ENCODE peak calls at places on chromosomes 7 and 10, in nine cellular contexts. H is GM23338, C is AG10803, L is foreskin fibroblast, V is brain microvascular endothelial cell, J is Caco-2, U is BJ, M is HL-60, S is heart left ventricle. T is an unnamed sample.

GRCh38 chr10:93893646-93894515 is at the start of gene SLC35G1:
- DNase-seq in H (peak), C (peak), L (peak), V (peak), J (peak), U (no peak), M (peak), S (peak), T (peak)

GRCh38 chr10:440127-440526 is 249.3 kb downstream of the DIP2C start:
- DNase-seq in H (no peak), C (no peak), L (no peak), V (no peak), J (no peak), U (no peak), M (no peak), S (no peak), T (no peak)

GRCh38 chr10:61752111-61753011 is 89.6 kb downstream of the CABCOCO1 start:
- DNase-seq in H (no peak), C (peak), L (peak), V (peak), J (no peak), U (no peak), M (no peak), S (no peak), T (peak)

GRCh38 chr10:88213206-88213605 is 349.8 kb downstream of the PTEN start:
- DNase-seq in H (no peak), C (no peak), L (no peak), V (no peak), J (no peak), U (no peak), M (no peak), S (no peak), T (no peak)

GRCh38 chr7:80618105-80618504 is 20.3 kb upstream of the CD36 start:
- DNase-seq in H (no peak), C (no peak), L (no peak), V (no peak), J (no peak), U (no peak), M (peak), S (no peak), T (no peak)

GRCh38 chr7:2029211-2029905 is 203.4 kb downstream of the MAD1L1 start:
- DNase-seq in H (no peak), C (no peak), L (no peak), V (no peak), J (no peak), U (no peak), M (no peak), S (no peak), T (no peak)

GRCh38 chr10:97534746-97535367 is 36.1 kb downstream of the UBTD1 start:
- DNase-seq in H (peak), C (no peak), L (peak), V (no peak), J (peak), U (no peak), M (peak), S (no peak), T (peak)

GRCh38 chr7:154096-154835 is 38.1 kb upstream of the FAM20C start:
- DNase-seq in H (no peak), C (no peak), L (no peak), V (no peak), J (no peak), U (no peak), M (no peak), S (no peak), T (no peak)

GRCh38 chr10:23351914-23352313 is 7.3 kb upstream of the C10orf67 start:
- DNase-seq in H (no peak), C (peak), L (peak), V (peak), J (no peak), U (peak), M (no peak), S (no peak), T (no peak)

GRCh38 chr10:6755891-6756460 is 175.9 kb upstream of the PRKCQ start:
- DNase-seq in H (no peak), C (peak), L (peak), V (no peak), J (no peak), U (peak), M (no peak), S (no peak), T (no peak)

GRCh38 chr10:53606951-53607350 is 834.4 kb upstream of the MBL2 start:
- DNase-seq in H (no peak), C (no peak), L (no peak), V (no peak), J (no peak), U (no peak), M (no peak), S (no peak), T (no peak)

GRCh38 chr7:108497082-108497725 is 28.7 kb downstream of the PNPLA8 start:
- DNase-seq in H (peak), C (peak), L (peak), V (peak), J (peak), U (no peak), M (peak), S (peak), T (peak)

GRCh38 chr10:118472961-118473675 is 122.3 kb downstream of the PRLHR start:
- DNase-seq in H (no peak), C (no peak), L (peak), V (no peak), J (no peak), U (no peak), M (peak), S (no peak), T (no peak)

GRCh38 chr10:38038107-38038931 is 27.8 kb downstream of the ZNF33A start:
- DNase-seq in H (no peak), C (no peak), L (no peak), V (no peak), J (no peak), U (no peak), M (no peak), S (no peak), T (peak)

GRCh38 chr10:88968316-88968882 is 15.8 kb upstream of the ACTA2 start:
- DNase-seq in H (no peak), C (peak), L (peak), V (no peak), J (no peak), U (no peak), M (no peak), S (no peak), T (no peak)

GRCh38 chr7:94405506-94405905 is 10.8 kb downstream of the COL1A2 start:
- DNase-seq in H (no peak), C (peak), L (peak), V (no peak), J (no peak), U (no peak), M (no peak), S (no peak), T (no peak)

GRCh38 chr7:134327896-134328295 is 11.2 kb upstream of the SLC35B4 start:
- DNase-seq in H (peak), C (peak), L (peak), V (peak), J (peak), U (no peak), M (peak), S (peak), T (peak)

GRCh38 chr7:90210475-90210874 is 1.1 kb upstream of the STEAP2 start:
- DNase-seq in H (no peak), C (no peak), L (no peak), V (no peak), J (no peak), U (no peak), M (no peak), S (no peak), T (no peak)

GRCh38 chr10:71220689-71221540 is 8.5 kb downstream of the UNC5B start:
- DNase-seq in H (no peak), C (no peak), L (no peak), V (no peak), J (no peak), U (no peak), M (no peak), S (peak), T (no peak)

GRCh38 chr10:130899856-130900255 is 411.7 kb downstream of the TCERG1L start:
- DNase-seq in H (no peak), C (no peak), L (no peak), V (no peak), J (no peak), U (no peak), M (no peak), S (no peak), T (no peak)

GRCh38 chr10:94963901-94964300 is 25.4 kb downstream of the CYP2C9 start:
- DNase-seq in H (peak), C (peak), L (peak), V (peak), J (peak), U (no peak), M (peak), S (no peak), T (peak)

GRCh38 chr10:34299105-34299611 is 515.9 kb downstream of the PARD3 start:
- DNase-seq in H (no peak), C (peak), L (peak), V (peak), J (no peak), U (no peak), M (no peak), S (no peak), T (no peak)

GRCh38 chr7:18590744-18591340 is 95.3 kb downstream of the HDAC9 start:
- DNase-seq in H (peak), C (peak), L (peak), V (no peak), J (peak), U (no peak), M (no peak), S (no peak), T (peak)

GRCh38 chr7:77757589-77757988 is 40.6 kb downstream of the TMEM60 start:
- DNase-seq in H (no peak), C (no peak), L (no peak), V (no peak), J (no peak), U (no peak), M (peak), S (no peak), T (no peak)

GRCh38 chr7:27181795-27182275 is 3.2 kb downstream of the HOXA11 start:
- DNase-seq in H (no peak), C (no peak), L (peak), V (no peak), J (no peak), U (no peak), M (no peak), S (no peak), T (no peak)

GRCh38 chr10:23073527-23073926 is 21.9 kb upstream of the MSRB2 start:
- DNase-seq in H (no peak), C (no peak), L (no peak), V (no peak), J (no peak), U (no peak), M (no peak), S (no peak), T (no peak)

GRCh38 chr7:114081606-114082425 is 163.0 kb upstream of the PPP1R3A start:
- DNase-seq in H (peak), C (peak), L (peak), V (peak), J (peak), U (peak), M (peak), S (no peak), T (no peak)

GRCh38 chr7:40918701-40919271 is 784.0 kb downstream of the SUGCT start:
- DNase-seq in H (no peak), C (peak), L (peak), V (peak), J (no peak), U (peak), M (no peak), S (no peak), T (no peak)

GRCh38 chr7:110909102-110909501 is 181.8 kb upstream of the LRRN3 start:
- DNase-seq in H (no peak), C (no peak), L (no peak), V (peak), J (no peak), U (no peak), M (no peak), S (no peak), T (no peak)

GRCh38 chr7:2043316-2044039 is 189.3 kb downstream of the MAD1L1 start:
- DNase-seq in H (no peak), C (no peak), L (no peak), V (no peak), J (no peak), U (no peak), M (no peak), S (no peak), T (no peak)

GRCh38 chr7:2152646-2153045 is 80.1 kb downstream of the MAD1L1 start:
- DNase-seq in H (no peak), C (no peak), L (no peak), V (no peak), J (no peak), U (no peak), M (no peak), S (no peak), T (no peak)

GRCh38 chr10:76428541-76429330 is 997.3 kb downstream of the LRMDA start:
- DNase-seq in H (peak), C (peak), L (peak), V (peak), J (no peak), U (peak), M (no peak), S (no peak), T (no peak)

GRCh38 chr10:95176101-95176500 is 17.9 kb upstream of the ACSM6 start:
- DNase-seq in H (no peak), C (no peak), L (no peak), V (no peak), J (no peak), U (no peak), M (no peak), S (no peak), T (no peak)

GRCh38 chr7:818031-818699 is 14.1 kb upstream of the SUN1 start:
- DNase-seq in H (peak), C (peak), L (peak), V (peak), J (no peak), U (no peak), M (no peak), S (no peak), T (peak)

GRCh38 chr7:150580615-150580986 is 13.4 kb downstream of the GIMAP4 start:
- DNase-seq in H (no peak), C (no peak), L (no peak), V (no peak), J (no peak), U (no peak), M (no peak), S (no peak), T (no peak)

GRCh38 chr7:28840515-28841125 is 117.5 kb downstream of the TRIL start:
- DNase-seq in H (peak), C (no peak), L (peak), V (peak), J (no peak), U (no peak), M (no peak), S (no peak), T (no peak)

GRCh38 chr10:2925631-2926030 is 141.7 kb upstream of the PFKP start:
- DNase-seq in H (no peak), C (peak), L (no peak), V (peak), J (no peak), U (no peak), M (peak), S (peak), T (no peak)

GRCh38 chr7:82428186-82428961 is 15.2 kb downstream of the CACNA2D1 start:
- DNase-seq in H (no peak), C (peak), L (peak), V (peak), J (no peak), U (peak), M (no peak), S (no peak), T (no peak)
- H3K4me3 ChIP-seq in H (no peak), C (no peak), L (no peak), V (no peak), J (no peak), U (no peak), M (no peak), S (no peak), T (no peak)

GRCh38 chr7:16669581-16669980 is 23.6 kb downstream of the BZW2 start:
- DNase-seq in H (no peak), C (peak), L (no peak), V (no peak), J (no peak), U (no peak), M (no peak), S (no peak), T (no peak)

GRCh38 chr7:16671811-16672210 is 25.8 kb downstream of the BZW2 start:
- DNase-seq in H (no peak), C (no peak), L (no peak), V (no peak), J (no peak), U (no peak), M (no peak), S (no peak), T (no peak)

GRCh38 chr7:16668978-16669377 is 23.0 kb downstream of the BZW2 start:
- DNase-seq in H (no peak), C (peak), L (peak), V (no peak), J (no peak), U (no peak), M (no peak), S (no peak), T (no peak)

GRCh38 chr7:16670021-16670420 is 24.0 kb downstream of the BZW2 start:
- DNase-seq in H (no peak), C (peak), L (peak), V (no peak), J (no peak), U (no peak), M (no peak), S (no peak), T (no peak)

GRCh38 chr7:16670747-16671344 is 24.9 kb downstream of the BZW2 start:
- DNase-seq in H (peak), C (no peak), L (no peak), V (no peak), J (no peak), U (no peak), M (no peak), S (no peak), T (no peak)
- H3K4me3 ChIP-seq in H (no peak), C (no peak), L (no peak), V (no peak), J (no peak), U (no peak), M (no peak), S (no peak), T (no peak)

GRCh38 chr7:101138149-101138870 is 11.4 kb downstream of the SERPINE1 start:
- DNase-seq in H (peak), C (peak), L (peak), V (peak), J (peak), U (peak), M (peak), S (peak), T (peak)
- H3K4me3 ChIP-seq in H (no peak), C (no peak), L (no peak), V (no peak), J (peak), U (no peak), M (peak), S (no peak), T (peak)

DNA sequence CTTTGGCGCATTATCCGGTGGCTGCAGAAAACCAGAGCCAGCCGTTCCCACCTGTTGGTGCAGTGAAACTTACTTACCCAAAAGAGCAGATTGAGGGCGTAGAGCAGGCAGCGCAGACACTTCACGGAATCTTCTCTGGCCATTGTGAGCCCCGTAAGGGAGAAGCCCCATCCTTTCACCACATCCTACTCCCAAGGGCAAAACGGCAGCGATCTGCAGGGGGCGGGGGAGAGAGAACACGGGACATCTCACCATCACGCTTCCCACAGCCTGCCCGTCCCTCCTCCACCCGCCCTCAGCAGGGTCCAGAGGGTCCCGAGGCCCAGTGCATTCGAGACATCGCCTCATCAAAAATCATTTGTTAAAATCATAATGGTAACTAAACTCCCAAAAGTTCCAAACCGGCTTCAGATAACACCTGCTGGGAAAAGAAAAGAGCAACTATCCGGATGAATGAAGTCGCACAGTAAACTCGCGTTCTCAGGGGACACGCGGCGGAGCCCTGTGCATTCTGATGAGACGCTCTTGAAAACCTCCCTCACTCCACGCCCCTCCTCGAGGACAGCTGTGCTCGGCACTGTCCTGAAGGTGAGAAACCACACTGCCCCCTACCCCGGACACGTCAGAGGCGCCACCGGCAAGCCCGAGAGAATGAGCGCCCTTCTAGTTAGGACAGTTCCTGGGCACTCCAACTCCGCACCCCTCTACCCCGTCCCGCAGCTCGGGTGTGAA is 1.2 kb downstream of the TSPAN12 start:
- DNase-seq in H (peak), C (peak), L (peak), V (peak), J (peak), U (no peak), M (no peak), S (peak), T (no peak)
- H3K4me3 ChIP-seq in H (peak), C (peak), L (peak), V (peak), J (peak), U (peak), M (peak), S (peak), T (no peak)

GRCh38 chr7:33040803-33041516 is 21.6 kb downstream of the NT5C3A start:
- DNase-seq in H (no peak), C (no peak), L (peak), V (no peak), J (no peak), U (no peak), M (peak), S (peak), T (peak)
- H3K4me3 ChIP-seq in H (no peak), C (peak), L (no peak), V (no peak), J (no peak), U (no peak), M (no peak), S (peak), T (peak)

DNA sequence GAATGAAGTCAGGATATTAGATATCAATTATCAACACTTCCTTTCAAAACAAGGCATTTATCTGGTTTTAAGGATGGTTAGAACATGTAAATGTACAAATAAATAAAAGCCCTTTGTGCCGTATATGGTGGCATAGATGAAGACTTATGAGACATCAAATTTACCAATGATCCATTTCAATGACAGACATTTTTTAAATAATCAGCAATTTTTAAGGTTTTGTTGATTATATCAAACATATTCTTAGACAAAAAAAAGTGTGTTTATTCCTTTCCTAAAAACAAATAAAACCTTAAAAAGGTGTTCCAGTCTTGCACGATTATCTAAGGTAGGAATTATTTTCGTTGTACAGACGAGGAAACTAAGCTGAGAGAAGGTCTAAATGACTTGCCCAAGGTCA is 13.8 kb downstream of the APBB1IP start:
- DNase-seq in H (no peak), C (no peak), L (no peak), V (no peak), J (no peak), U (no peak), M (no peak), S (no peak), T (no peak)
- H3K4me3 ChIP-seq in H (no peak), C (no peak), L (no peak), V (no peak), J (no peak), U (no peak), M (no peak), S (no peak), T (no peak)

DNA sequence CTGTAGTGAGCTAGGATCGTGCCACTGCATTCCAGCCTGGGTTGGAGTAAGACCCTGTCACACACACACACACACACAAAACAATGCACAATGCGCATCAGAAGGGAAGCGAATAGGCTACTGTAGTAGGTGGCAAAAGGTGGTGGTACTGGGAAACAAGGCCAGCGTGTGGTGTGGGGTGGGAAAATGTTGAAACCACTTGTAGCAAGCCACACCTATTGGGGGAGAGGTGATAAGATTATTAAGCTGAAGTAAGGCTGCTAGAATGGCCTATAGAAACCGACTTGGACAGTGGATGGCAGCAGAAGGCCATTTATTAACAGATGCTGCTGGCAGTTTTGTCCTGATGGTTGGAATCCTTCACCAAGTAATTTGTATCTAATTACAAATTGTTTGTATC is 7.2 kb upstream of the CHCHD1 start:
- DNase-seq in H (no peak), C (peak), L (peak), V (no peak), J (peak), U (no peak), M (peak), S (no peak), T (peak)
- H3K4me3 ChIP-seq in H (no peak), C (peak), L (peak), V (peak), J (peak), U (peak), M (peak), S (peak), T (peak)